ENCODE peak calls at places on chromosomes 3 and 15, in ten cellular contexts. E, Z, S, I, P, U, M, O, J and N are unnamed samples.

GRCh38 chr15:82789491-82789890 is 16.4 kb downstream of the FSD2 start:
- DNase-seq in E (no peak), Z (no peak), S (no peak), I (peak; percentile 3), P (no peak), U (no peak), M (no peak), O (no peak), J (no peak), N (no peak)

GRCh38 chr3:9793161-9793781 is 389 bp downstream of the ARPC4 start:
- DNase-seq in E (no peak), Z (no peak), S (peak; percentile 68), I (peak; percentile 56), P (no peak), U (no peak), M (peak; percentile 16), O (no peak), J (no peak), N (no peak)

GRCh38 chr15:75342221-75342620 is 4.6 kb upstream of the NEIL1 start:
- DNase-seq in E (no peak), Z (no peak), S (no peak), I (no peak), P (no peak), U (no peak), M (no peak), O (no peak), J (no peak), N (no peak)

GRCh38 chr3:120448707-120449650 is 1.8 kb downstream of the FSTL1 start:
- DNase-seq in E (peak; percentile 59), Z (no peak), S (no peak), I (no peak), P (no peak), U (no peak), M (peak; percentile 44), O (peak; percentile 79), J (no peak), N (peak; percentile 49)

GRCh38 chr3:107067421-107067820 is 309.8 kb upstream of the CCDC54 start:
- DNase-seq in E (no peak), Z (no peak), S (no peak), I (no peak), P (no peak), U (no peak), M (no peak), O (no peak), J (no peak), N (no peak)

GRCh38 chr3:71724584-71725278 is 471 bp downstream of the EIF4E3 start:
- DNase-seq in E (no peak), Z (peak; percentile 89), S (peak; percentile 15), I (peak; percentile 30), P (no peak), U (peak; percentile 61), M (peak; percentile 6), O (peak; percentile 7), J (peak; percentile 77), N (no peak)

GRCh38 chr15:92527197-92527596 is 128.4 kb downstream of the FAM174B start:
- DNase-seq in E (no peak), Z (no peak), S (no peak), I (no peak), P (no peak), U (peak; percentile 43), M (peak; percentile 5), O (no peak), J (no peak), N (no peak)

GRCh38 chr15:85657132-85657531 is 137.6 kb downstream of the KLHL25 start:
- DNase-seq in E (no peak), Z (no peak), S (no peak), I (no peak), P (no peak), U (no peak), M (no peak), O (no peak), J (no peak), N (no peak)

DNA sequence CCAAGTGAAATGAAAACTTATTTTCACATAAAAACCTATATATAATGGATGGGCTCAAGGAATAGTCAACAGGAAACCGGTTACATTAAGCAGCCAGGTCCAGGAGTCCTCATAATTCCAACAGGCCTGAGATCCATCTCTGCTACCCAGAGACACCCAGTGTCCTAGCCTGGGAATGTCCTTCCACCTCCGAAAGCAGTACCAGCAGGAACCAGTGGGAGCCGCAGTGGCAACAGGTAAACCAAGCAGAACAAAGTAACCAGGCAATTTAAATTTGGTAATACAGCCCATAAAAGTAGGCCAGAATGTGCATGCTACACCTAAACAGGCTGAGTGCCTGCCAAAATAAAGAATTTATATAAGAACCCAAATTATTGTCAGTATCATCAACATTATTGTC is 195.6 kb downstream of the ZBBX start:
- DNase-seq in E (no peak), Z (no peak), S (no peak), I (no peak), P (no peak), U (no peak), M (peak; percentile 12), O (no peak), J (no peak), N (no peak)
- TF ChIP-seq CTCF in E (no peak), Z (no peak), S (peak; percentile 4), I (no peak), P (peak; percentile 2), U (no peak), M (peak; percentile 40), O (no peak), J (no peak), N (no peak)

GRCh38 chr3:125051205-125051604 is 4.6 kb downstream of the HEG1 start:
- DNase-seq in E (no peak), Z (no peak), S (no peak), I (no peak), P (no peak), U (no peak), M (no peak), O (no peak), J (no peak), N (no peak)

GRCh38 chr3:125054436-125055164 is 1.2 kb downstream of the HEG1 start:
- DNase-seq in E (no peak), Z (no peak), S (peak; percentile 85), I (no peak), P (no peak), U (no peak), M (no peak), O (peak; percentile 50), J (no peak), N (no peak)

GRCh38 chr3:125051715-125052581 is 3.8 kb downstream of the HEG1 start:
- DNase-seq in E (peak; percentile 85), Z (no peak), S (peak; percentile 82), I (no peak), P (no peak), U (no peak), M (no peak), O (peak; percentile 83), J (peak; percentile 77), N (no peak)

GRCh38 chr3:125053304-125053699 is 2.5 kb downstream of the HEG1 start:
- DNase-seq in E (no peak), Z (no peak), S (no peak), I (no peak), P (no peak), U (no peak), M (no peak), O (no peak), J (no peak), N (no peak)

GRCh38 chr3:125052671-125053303 is 3.0 kb downstream of the HEG1 start:
- DNase-seq in E (no peak), Z (no peak), S (no peak), I (no peak), P (no peak), U (no peak), M (no peak), O (peak; percentile 80), J (no peak), N (no peak)
- H3K4me3 ChIP-seq in E (peak overlapping the region; percentile 75), Z (no peak overlapping the region), S (peak overlapping the region; percentile 55), I (no peak overlapping the region), P (peak overlapping the region; percentile 68), U (peak overlapping the region; percentile 18), M (no peak overlapping the region), O (peak overlapping the region; percentile 70), J (peak overlapping the region; percentile 87), N (no peak overlapping the region)

GRCh38 chr15:77573826-77574225 is 58.9 kb downstream of the LINGO1 start:
- DNase-seq in E (no peak), Z (no peak), S (no peak), I (no peak), P (no peak), U (no peak), M (no peak), O (no peak), J (no peak), N (no peak)
- TF ChIP-seq CTCF in E (no peak), Z (no peak), S (no peak), I (no peak), P (no peak), U (no peak), M (no peak), O (no peak), J (no peak), N (no peak)

DNA sequence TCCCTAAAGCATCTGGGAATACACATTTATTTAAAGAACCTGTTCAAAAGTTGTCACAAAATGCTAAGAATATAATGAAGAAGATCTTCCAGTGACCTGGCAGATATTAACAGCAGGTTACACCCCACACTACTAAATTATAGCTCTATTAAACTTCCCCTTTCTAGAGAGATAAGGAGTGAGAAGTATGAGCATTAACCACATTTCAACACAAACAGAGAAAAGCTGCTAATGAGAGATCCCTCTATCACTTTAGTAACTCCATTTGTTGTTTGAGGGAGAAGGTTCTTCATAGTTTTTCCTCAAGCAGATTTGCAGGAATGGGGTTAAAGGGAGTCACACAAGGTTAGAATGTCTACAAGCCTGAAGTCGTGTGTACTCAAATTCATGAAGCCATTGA is 3.6 kb downstream of the COL8A1 start:
- DNase-seq in E (no peak), Z (no peak), S (no peak), I (no peak), P (no peak), U (no peak), M (no peak), O (no peak), J (no peak), N (no peak)
- H3K4me3 ChIP-seq in E (no peak overlapping the region), Z (no peak overlapping the region), S (no peak overlapping the region), I (no peak overlapping the region), P (peak overlapping the region; percentile 86), U (no peak overlapping the region), M (no peak overlapping the region), O (no peak overlapping the region), J (peak overlapping the region; percentile 8), N (no peak overlapping the region)

DNA sequence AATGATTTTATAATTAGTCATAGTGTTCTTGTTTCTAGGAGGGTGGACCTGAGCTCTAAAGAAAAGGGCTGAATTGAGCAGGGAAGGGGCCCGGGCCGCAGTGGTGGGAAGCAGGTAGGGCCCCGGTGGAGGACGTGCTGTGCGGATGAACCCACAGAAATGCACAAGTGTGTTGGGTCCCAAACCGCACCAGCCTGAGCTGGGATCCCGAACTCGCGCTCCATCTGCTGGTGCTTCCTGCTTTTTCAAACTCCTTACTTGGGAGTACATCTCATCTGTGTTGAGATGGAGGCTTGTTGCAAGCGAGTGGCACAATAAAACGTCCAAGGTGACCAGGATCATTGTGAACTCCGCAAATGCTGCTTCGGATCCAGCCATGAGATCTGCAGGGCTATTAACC is 244.8 kb upstream of the IGF1R start:
- DNase-seq in E (no peak), Z (no peak), S (no peak), I (no peak), P (no peak), U (no peak), M (no peak), O (no peak), J (no peak), N (no peak)
- TF ChIP-seq CTCF in E (no peak), Z (no peak), S (no peak), I (peak; percentile 15), P (no peak), U (no peak), M (no peak), O (no peak), J (no peak), N (no peak)